ENCODE peak calls at places on chromosomes 12 and 14, in ten cellular contexts. X is mesenchymal stem cell, H is mammary epithelial cell, L is keratinocyte, T is neural progenitor cell, U is fibroblast of lung, O is trophoblast cell, N is PC-3, F is kidney, D is endothelial cell of umbilical vein. I is an unnamed sample. For H3K36me3 and H3K4me1, the result is how much of the 10 kb centered on the place peaks cover.

GRCh38 chr12:12157424-12157823 is 86.7 kb downstream of the BCL2L14 start:
- DNase-seq in U (no peak), L (no peak), O (no peak), X (no peak), D (no peak), F (no peak), T (no peak), H (no peak), N (no peak), I (no peak)

GRCh38 chr12:26246483-26247164 is 51.3 kb downstream of the SSPN start:
- DNase-seq in O (peak), U (no peak), L (peak), F (peak), H (peak), N (peak), T (no peak), D (no peak), X (no peak), I (no peak)

GRCh38 chr12:107912421-107913004 is 138.0 kb downstream of the ASCL4 start:
- DNase-seq in L (no peak), D (peak), X (no peak), U (peak), O (no peak), H (peak), N (peak), T (peak), F (no peak), I (no peak)

GRCh38 chr12:2845280-2845679 is 10.4 kb upstream of the NRIP2 start:
- DNase-seq in T (peak), F (peak), D (peak), U (peak), X (peak), H (no peak), O (no peak), L (no peak), N (no peak), I (peak)

GRCh38 chr12:64010069-64010686 is 165.7 kb downstream of the SRGAP1 start:
- DNase-seq in L (no peak), F (no peak), N (peak), X (peak), H (peak), U (peak), O (no peak), D (no peak), T (no peak), I (peak)

GRCh38 chr14:97719931-97720330 is 922.7 kb downstream of the VRK1 start:
- DNase-seq in H (no peak), D (no peak), U (no peak), L (no peak), O (no peak), T (no peak), X (no peak), N (no peak), F (no peak), I (no peak)

GRCh38 chr14:84202486-84202885 is 1327.5 kb upstream of the FLRT2 start:
- DNase-seq in O (no peak), H (no peak), T (no peak), U (peak), D (no peak), F (no peak), N (no peak), L (no peak), X (peak), I (peak)

GRCh38 chr12:46963977-46964376 is 115.4 kb upstream of the PCED1B start:
- DNase-seq in T (no peak), H (peak), L (no peak), O (peak), D (peak), N (peak), F (no peak), U (peak), X (no peak), I (peak)

GRCh38 chr12:1488908-1489381 is 105.4 kb downstream of the FBXL14 start:
- DNase-seq in N (no peak), D (no peak), T (peak), L (no peak), X (peak), H (peak), F (peak), U (peak), O (no peak), I (peak)

GRCh38 chr14:89954045-89955021 is at the start of gene EFCAB11:
- DNase-seq in O (peak), H (peak), F (peak), X (peak), D (peak), L (peak), U (peak), N (peak), T (peak), I (peak)

GRCh38 chr12:88600272-88600671 is 20.0 kb upstream of the KITLG start:
- DNase-seq in D (no peak), U (peak), O (no peak), H (peak), X (peak), N (peak), L (no peak), T (no peak), F (no peak), I (peak)

GRCh38 chr12:49885118-49885517 is 18.6 kb downstream of the FAIM2 start:
- DNase-seq in L (no peak), X (no peak), U (no peak), T (peak), N (no peak), O (no peak), F (peak), H (no peak), D (no peak), I (no peak)

GRCh38 chr14:31781578-31781977 is 220.4 kb downstream of the NUBPL start:
- DNase-seq in U (no peak), T (no peak), O (no peak), F (no peak), X (no peak), H (peak), L (no peak), N (peak), D (no peak), I (no peak)

GRCh38 chr12:89225401-89225800 is 126.9 kb downstream of the DUSP6 start:
- DNase-seq in T (no peak), H (peak), D (peak), N (peak), F (peak), L (peak), X (peak), U (peak), O (peak), I (peak)

GRCh38 chr12:46920503-46920902 is 94.7 kb upstream of the SLC38A4 start:
- DNase-seq in U (no peak), H (no peak), N (no peak), F (no peak), L (no peak), X (no peak), O (no peak), D (no peak), T (no peak), I (no peak)

GRCh38 chr14:66306101-66306500 is 180.1 kb upstream of the CCDC196 start:
- DNase-seq in F (no peak), T (no peak), U (no peak), L (no peak), X (no peak), D (no peak), O (no peak), H (no peak), N (no peak), I (no peak)

GRCh38 chr12:2586159-2587035 is 208.4 kb upstream of the FKBP4 start:
- DNase-seq in F (no peak), X (peak), U (peak), L (no peak), D (no peak), H (no peak), T (no peak), O (no peak), N (no peak), I (no peak)

GRCh38 chr14:61889914-61890351 is 127.7 kb downstream of the SNAPC1 start:
- DNase-seq in T (no peak), H (no peak), L (no peak), O (no peak), F (no peak), X (no peak), D (no peak), N (no peak), U (no peak), I (no peak)

GRCh38 chr12:11510671-11511070 is 115.3 kb upstream of the PRB2 start:
- DNase-seq in T (no peak), L (no peak), D (no peak), H (no peak), F (no peak), O (no peak), N (no peak), X (no peak), U (peak), I (no peak)

GRCh38 chr14:92677087-92677668 is 71.2 kb downstream of the LGMN start:
- DNase-seq in N (no peak), X (no peak), T (no peak), D (no peak), H (no peak), U (no peak), O (peak), F (peak), L (no peak), I (no peak)

GRCh38 chr14:72904840-72905561 is 11.1 kb upstream of the DPF3 start:
- DNase-seq in F (no peak), D (peak), U (peak), X (peak), N (peak), O (peak), L (no peak), T (peak), H (peak), I (peak)

GRCh38 chr12:86233126-86233525 is 23.1 kb downstream of the MGAT4C start:
- DNase-seq in U (peak), F (no peak), L (no peak), N (peak), T (no peak), X (peak), H (no peak), D (peak), O (no peak), I (peak)

GRCh38 chr12:71038960-71039359 is 118.4 kb upstream of the PTPRR start:
- DNase-seq in D (no peak), O (no peak), T (no peak), F (no peak), U (no peak), N (no peak), L (no peak), H (no peak), X (no peak), I (no peak)

GRCh38 chr12:92796650-92797049 is 93.9 kb downstream of the PLEKHG7 start:
- DNase-seq in H (peak), D (no peak), F (no peak), X (no peak), U (peak), O (no peak), T (no peak), L (no peak), N (peak), I (peak)

GRCh38 chr14:32913725-32914124 is 25.0 kb upstream of the NPAS3 start:
- DNase-seq in L (no peak), N (peak), U (peak), D (no peak), T (no peak), X (peak), H (peak), O (peak), F (no peak), I (peak)

GRCh38 chr12:106342397-106343212 is 14.9 kb upstream of the POLR3B start:
- DNase-seq in O (peak), F (peak), U (peak), D (peak), L (no peak), N (peak), T (no peak), X (peak), H (peak), I (peak)

GRCh38 chr12:65879878-65880277 is 55.6 kb downstream of the HMGA2 start:
- DNase-seq in N (peak), X (peak), U (peak), F (no peak), D (peak), T (no peak), L (no peak), H (peak), O (no peak), I (peak)

GRCh38 chr12:8554451-8555195 is 13.9 kb upstream of the CLEC4E start:
- DNase-seq in L (no peak), T (no peak), H (peak), X (peak), O (no peak), N (peak), D (peak), F (no peak), U (peak), I (peak)

GRCh38 chr12:110649341-110649847 is 35.5 kb downstream of the TCTN1 start:
- DNase-seq in H (no peak), T (peak), X (peak), L (no peak), D (no peak), U (no peak), F (no peak), O (no peak), N (no peak), I (no peak)

GRCh38 chr12:113241191-113242017 is 20.1 kb downstream of the TPCN1 start:
- DNase-seq in H (peak), F (peak), L (peak), U (peak), D (peak), T (no peak), N (peak), X (peak), O (peak), I (peak)

GRCh38 chr12:94793191-94793595 is 142.8 kb upstream of the TMCC3 start:
- DNase-seq in X (no peak), N (no peak), H (no peak), L (no peak), D (no peak), T (peak), U (peak), O (peak), F (no peak), I (no peak)

GRCh38 chr14:104268725-104269436 is 130.5 kb downstream of the KIF26A start:
- DNase-seq in U (no peak), H (no peak), O (no peak), N (no peak), T (no peak), F (peak), X (no peak), L (no peak), D (no peak), I (no peak)

GRCh38 chr14:39762576-39763401 is 330.6 kb upstream of the FBXO33 start:
- DNase-seq in T (no peak), H (no peak), N (no peak), X (peak), L (no peak), D (no peak), O (peak), U (no peak), F (no peak), I (no peak)

GRCh38 chr12:13005649-13006048 is 5.6 kb upstream of the HEBP1 start:
- DNase-seq in T (no peak), X (no peak), F (no peak), H (no peak), D (no peak), L (no peak), O (no peak), U (no peak), N (no peak), I (no peak)

GRCh38 chr12:14394317-14395058 is 29.0 kb downstream of the ATF7IP start:
- DNase-seq in F (no peak), N (peak), T (peak), U (peak), O (peak), H (peak), X (peak), D (peak), L (peak), I (peak)

GRCh38 chr14:104296388-104297312 is 158.3 kb downstream of the KIF26A start:
- DNase-seq in L (no peak), H (no peak), O (no peak), T (no peak), X (no peak), N (no peak), U (no peak), D (peak), F (peak), I (no peak)

GRCh38 chr14:49623941-49624806 is 3.6 kb downstream of the MGAT2 start:
- DNase-seq in X (peak), T (no peak), N (peak), F (no peak), H (peak), L (peak), O (peak), U (no peak), D (peak), I (no peak)

GRCh38 chr12:113065126-113066007 is 8.8 kb downstream of the DTX1 start:
- DNase-seq in U (no peak), D (no peak), N (no peak), T (peak), O (no peak), L (no peak), H (no peak), F (no peak), X (peak), I (no peak)

GRCh38 chr12:109201496-109201885 is 85.1 kb downstream of the ACACB start:
- DNase-seq in L (no peak), F (no peak), H (no peak), U (no peak), T (no peak), N (no peak), O (no peak), X (no peak), D (no peak), I (no peak)

GRCh38 chr12:109200825-109201495 is 84.6 kb downstream of the ACACB start:
- DNase-seq in H (no peak), L (no peak), D (no peak), F (no peak), O (no peak), U (no peak), X (no peak), N (no peak), T (no peak), I (no peak)

GRCh38 chr12:109203480-109203879 is 87.1 kb downstream of the ACACB start:
- DNase-seq in T (no peak), U (no peak), N (no peak), H (no peak), X (no peak), D (no peak), O (no peak), L (no peak), F (no peak), I (no peak)

GRCh38 chr12:109199324-109199723 is 82.9 kb downstream of the ACACB start:
- DNase-seq in T (no peak), N (no peak), F (no peak), X (no peak), D (no peak), O (no peak), H (no peak), L (no peak), U (no peak), I (no peak)

DNA sequence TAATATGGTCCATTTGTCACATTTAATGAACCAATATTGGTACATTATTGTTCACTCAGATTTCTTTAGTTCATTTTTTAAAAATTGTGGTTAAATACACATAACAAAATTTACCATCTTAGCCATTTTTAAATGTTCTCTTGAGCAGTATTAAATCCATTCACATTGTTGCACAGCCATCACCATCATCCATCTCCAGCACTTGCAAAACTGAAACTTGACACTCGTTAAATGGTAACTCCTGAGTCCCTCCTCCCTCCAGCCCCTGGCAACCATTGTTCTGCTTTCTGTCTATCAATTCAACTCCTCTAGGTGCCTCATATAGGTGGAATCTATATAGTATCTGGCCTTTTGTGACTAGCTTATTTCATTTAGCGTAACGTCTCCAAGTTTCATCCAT is 86.4 kb downstream of the ACACB start:
- DNase-seq in D (no peak), O (no peak), F (no peak), U (no peak), X (no peak), H (no peak), T (no peak), L (no peak), N (no peak), I (no peak)
- H3K36me3 ChIP-seq in D (under half), O (under half), F (under half), U (under half), X (under half), H (under half), T (under half), L (under half), N (under half), I (under half)

GRCh38 chr12:132492951-132493350 is 3.0 kb downstream of the FBRSL1 start:
- DNase-seq in N (no peak), O (peak), X (no peak), T (no peak), F (no peak), D (no peak), U (no peak), H (no peak), L (no peak), I (no peak)
- H3K4me1 ChIP-seq in N (under half), O (under half), X (half or more), T (under half), F (half or more), D (under half), U (under half), H (under half), L (under half), I (under half)

GRCh38 chr12:52233462-52234141 is 559 bp downstream of the KRT7 start:
- DNase-seq in O (no peak), U (no peak), N (peak), T (peak), L (no peak), H (no peak), F (peak), X (no peak), D (no peak), I (no peak)

GRCh38 chr12:52234226-52234810 is 1.3 kb downstream of the KRT7 start:
- DNase-seq in U (no peak), T (no peak), X (no peak), D (no peak), L (no peak), N (peak), F (peak), O (no peak), H (no peak), I (no peak)

GRCh38 chr12:52231305-52232232 is 1.5 kb upstream of the KRT7 start:
- DNase-seq in X (no peak), N (peak), H (peak), U (no peak), L (no peak), D (no peak), T (no peak), O (peak), F (peak), I (no peak)

GRCh38 chr12:52232233-52232915 is 669 bp upstream of the KRT7 start:
- DNase-seq in H (peak), U (no peak), T (peak), O (peak), D (peak), X (no peak), N (no peak), L (no peak), F (peak), I (no peak)

DNA sequence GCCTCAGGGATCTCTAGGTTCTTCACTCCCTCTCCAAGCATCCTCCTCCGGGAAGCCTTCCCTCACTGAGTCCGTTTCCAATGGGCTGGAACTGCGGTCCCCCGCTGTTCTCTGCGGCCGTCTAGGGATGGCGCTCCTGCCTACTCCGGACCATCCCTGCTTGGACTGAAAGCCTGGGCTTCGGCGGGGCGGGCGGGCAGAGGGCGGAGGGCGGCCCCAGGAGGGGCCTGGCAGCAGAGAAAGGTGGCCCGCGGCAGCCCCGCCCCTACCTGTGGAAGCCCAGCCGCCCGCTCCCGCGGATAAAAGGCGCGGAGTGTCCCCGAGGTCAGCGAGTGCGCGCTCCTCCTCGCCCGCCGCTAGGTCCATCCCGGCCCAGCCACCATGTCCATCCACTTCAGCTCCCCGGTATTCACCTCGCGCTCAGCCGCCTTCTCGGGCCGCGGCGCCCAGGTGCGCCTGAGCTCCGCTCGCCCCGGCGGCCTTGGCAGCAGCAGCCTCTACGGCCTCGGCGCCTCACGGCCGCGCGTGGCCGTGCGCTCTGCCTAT is at the start of gene KRT7:
- DNase-seq in T (peak), O (peak), N (peak), U (no peak), X (no peak), F (peak), L (no peak), H (peak), D (peak), I (no peak)
- H3K9ac ChIP-seq in T (no peak), O (peak), N (peak), U (no peak), X (no peak), F (peak), L (peak), H (peak), D (peak), I (peak)

GRCh38 chr14:100085451-100085850 is 20.2 kb downstream of the EVL start:
- DNase-seq in H (no peak), D (no peak), L (no peak), F (no peak), X (no peak), T (no peak), O (no peak), N (no peak), U (no peak), I (no peak)
- H3K36me3 ChIP-seq in H (under half), D (under half), L (under half), F (under half), X (under half), T (under half), O (under half), N (under half), U (under half), I (under half)

I was measured in astrocyte.